ENCODE peak calls at places on chromosomes 7 and 10, in seven cellular contexts. M is NCI-H446; O is activated CD4-positive, alpha-beta T cell treated with anti-CD3 and anti-CD28 coated beads, Interleukin-2, amount 50 U/mL, for 1 hour; T is psoas muscle; W is glutamatergic neuron; G is CD8-positive, alpha-beta T cell; C is stimulated activated naive CD8-positive, alpha-beta T cell treated with anti-CD3 and anti-CD28 coated beads, Interleukin-15, amount 100 ng/mL, for 72 hours. L is an unnamed sample.

GRCh38 chr7:143493755-143494154 is 16.1 kb downstream of the TAS2R41 start:
- DNase-seq in M (no peak), O (no peak), T (no peak), W (no peak), G (no peak), C (no peak), L (no peak)

GRCh38 chr10:32142646-32143045 is 86.4 kb upstream of the KIF5B start:
- DNase-seq in M (no peak), O (no peak), T (no peak), W (no peak), G (no peak), C (no peak), L (no peak)

GRCh38 chr10:7601023-7601656 is 65.6 kb downstream of the ITIH5 start:
- DNase-seq in M (no peak), O (no peak), T (no peak), W (no peak), G (peak), C (no peak), L (no peak)

GRCh38 chr7:41038211-41038610 is 664.7 kb downstream of the INHBA start:
- DNase-seq in M (no peak), O (no peak), T (no peak), W (no peak), G (no peak), C (no peak), L (no peak)

GRCh38 chr10:101961591-101962498 is 94.1 kb downstream of the ARMH3 start:
- DNase-seq in M (no peak), O (no peak), T (peak), W (no peak), G (no peak), C (no peak), L (no peak)

GRCh38 chr10:131121511-131122035 is 189.9 kb downstream of the TCERG1L start:
- DNase-seq in M (no peak), O (no peak), T (no peak), W (no peak), G (no peak), C (no peak), L (no peak)

GRCh38 chr7:36080843-36081242 is 72.2 kb upstream of the EEPD1 start:
- DNase-seq in M (no peak), O (no peak), T (no peak), W (no peak), G (no peak), C (no peak), L (no peak)

GRCh38 chr7:46784746-46785145 is 797.2 kb downstream of the TNS3 start:
- DNase-seq in M (no peak), O (no peak), T (no peak), W (no peak), G (no peak), C (no peak), L (no peak)

GRCh38 chr7:47778153-47778661 is 170.1 kb downstream of the PKD1L1 start:
- DNase-seq in M (no peak), O (no peak), T (no peak), W (no peak), G (no peak), C (no peak), L (no peak)